ENCODE peak calls at places on chromosomes 2 and 18, in eight cellular contexts. One of them, this sample, is unnamed.
A peak's percentile ranks its signal among the peaks of the same experiment; 100 is the strongest.

GRCh38 chr2:898319-898718 is 52.3 kb upstream of the SNTG2 start:
- DNase-seq in IMR-90: no peak
- DNase-seq in upper lobe of left lung: no peak
- DNase-seq in A549: no peak
- DNase-seq in GM23338: peak; percentile 87
- DNase-seq in endothelial cell of umbilical vein: no peak
- DNase-seq in fibroblast of lung: no peak
- DNase-seq in heart right ventricle: no peak
- DNase-seq in this sample: no peak

GRCh38 chr2:239674101-239674980 is 273.5 kb upstream of the HDAC4 start:
- DNase-seq in upper lobe of left lung: peak; percentile 50
- DNase-seq in fibroblast of lung: no peak
- DNase-seq in heart right ventricle: no peak
- DNase-seq in GM23338: no peak
- DNase-seq in IMR-90: no peak
- DNase-seq in A549: no peak
- DNase-seq in endothelial cell of umbilical vein: no peak
- DNase-seq in this sample: no peak

GRCh38 chr2:230410861-230411464 is 5.0 kb upstream of the SP100 start:
- DNase-seq in A549: no peak
- DNase-seq in fibroblast of lung: no peak
- DNase-seq in GM23338: peak; percentile 2
- DNase-seq in IMR-90: no peak
- DNase-seq in heart right ventricle: no peak
- DNase-seq in upper lobe of left lung: no peak
- DNase-seq in endothelial cell of umbilical vein: no peak
- DNase-seq in this sample: no peak

GRCh38 chr2:224175538-224175937 is 136.5 kb upstream of the SERPINE2 start:
- DNase-seq in GM23338: no peak
- DNase-seq in endothelial cell of umbilical vein: no peak
- DNase-seq in upper lobe of left lung: peak; percentile 10
- DNase-seq in A549: no peak
- DNase-seq in fibroblast of lung: no peak
- DNase-seq in heart right ventricle: no peak
- DNase-seq in IMR-90: no peak
- DNase-seq in this sample: no peak

GRCh38 chr2:3601561-3602271 is 6.8 kb downstream of the COLEC11 start:
- DNase-seq in IMR-90: no peak
- DNase-seq in fibroblast of lung: no peak
- DNase-seq in GM23338: no peak
- DNase-seq in upper lobe of left lung: no peak
- DNase-seq in A549: no peak
- DNase-seq in heart right ventricle: no peak
- DNase-seq in endothelial cell of umbilical vein: no peak
- DNase-seq in this sample: no peak

GRCh38 chr2:203718087-203718486 is 11.6 kb downstream of the CD28 start:
- DNase-seq in endothelial cell of umbilical vein: peak; percentile 86
- DNase-seq in heart right ventricle: peak; percentile 18
- DNase-seq in upper lobe of left lung: no peak
- DNase-seq in fibroblast of lung: peak; percentile 13
- DNase-seq in A549: no peak
- DNase-seq in GM23338: no peak
- DNase-seq in IMR-90: peak; percentile 2
- DNase-seq in this sample: peak; percentile 53

GRCh38 chr2:71880846-71881610 is 266.6 kb downstream of the CYP26B1 start:
- DNase-seq in IMR-90: peak; percentile 72
- DNase-seq in fibroblast of lung: peak; percentile 82
- DNase-seq in upper lobe of left lung: no peak
- DNase-seq in A549: peak; percentile 25
- DNase-seq in heart right ventricle: no peak
- DNase-seq in GM23338: no peak
- DNase-seq in endothelial cell of umbilical vein: peak; percentile 70
- DNase-seq in this sample: no peak

GRCh38 chr2:1754461-1755170 is 10.3 kb upstream of the PXDN start:
- DNase-seq in fibroblast of lung: no peak
- DNase-seq in endothelial cell of umbilical vein: no peak
- DNase-seq in IMR-90: no peak
- DNase-seq in heart right ventricle: no peak
- DNase-seq in GM23338: no peak
- DNase-seq in A549: no peak
- DNase-seq in upper lobe of left lung: no peak
- DNase-seq in this sample: no peak

GRCh38 chr2:54524236-54524991 is 68.3 kb downstream of the SPTBN1 start:
- DNase-seq in heart right ventricle: no peak
- DNase-seq in GM23338: peak; percentile 39
- DNase-seq in endothelial cell of umbilical vein: peak; percentile 61
- DNase-seq in fibroblast of lung: peak; percentile 94
- DNase-seq in upper lobe of left lung: no peak
- DNase-seq in A549: no peak
- DNase-seq in IMR-90: peak; percentile 83
- DNase-seq in this sample: peak; percentile 46

GRCh38 chr2:219475697-219476604 is 22.7 kb upstream of the GMPPA start:
- DNase-seq in heart right ventricle: peak; percentile 66
- DNase-seq in IMR-90: peak; percentile 45
- DNase-seq in GM23338: peak; percentile 90
- DNase-seq in endothelial cell of umbilical vein: peak; percentile 45
- DNase-seq in A549: peak; percentile 74
- DNase-seq in upper lobe of left lung: peak; percentile 88
- DNase-seq in fibroblast of lung: peak; percentile 65
- DNase-seq in this sample: peak; percentile 72

GRCh38 chr2:55231546-55232083 is 478 bp downstream of the CLHC1 start:
- DNase-seq in fibroblast of lung: peak; percentile 49
- DNase-seq in IMR-90: peak; percentile 10
- DNase-seq in heart right ventricle: no peak
- DNase-seq in upper lobe of left lung: no peak
- DNase-seq in A549: peak; percentile 55
- DNase-seq in GM23338: peak; percentile 32
- DNase-seq in endothelial cell of umbilical vein: no peak
- DNase-seq in this sample: peak; percentile 39

GRCh38 chr2:138779451-138780440 is at the start of gene NXPH2:
- DNase-seq in A549: no peak
- DNase-seq in IMR-90: no peak
- DNase-seq in heart right ventricle: no peak
- DNase-seq in upper lobe of left lung: peak; percentile 82
- DNase-seq in endothelial cell of umbilical vein: no peak
- DNase-seq in GM23338: peak; percentile 63
- DNase-seq in fibroblast of lung: peak; percentile 21
- DNase-seq in this sample: peak; percentile 61

GRCh38 chr18:2787225-2787624 is 59.6 kb upstream of the EMILIN2 start:
- DNase-seq in heart right ventricle: no peak
- DNase-seq in fibroblast of lung: no peak
- DNase-seq in IMR-90: no peak
- DNase-seq in A549: no peak
- DNase-seq in upper lobe of left lung: no peak
- DNase-seq in GM23338: no peak
- DNase-seq in endothelial cell of umbilical vein: no peak
- DNase-seq in this sample: no peak

GRCh38 chr2:241808051-241808450 is 942 bp upstream of the NEU4 start:
- DNase-seq in upper lobe of left lung: no peak
- DNase-seq in GM23338: peak; percentile 52
- DNase-seq in heart right ventricle: no peak
- DNase-seq in A549: no peak
- DNase-seq in IMR-90: no peak
- DNase-seq in endothelial cell of umbilical vein: no peak
- DNase-seq in fibroblast of lung: no peak
- DNase-seq in this sample: no peak

GRCh38 chr2:215750763-215751162 is 262.6 kb downstream of the MREG start:
- DNase-seq in heart right ventricle: no peak
- DNase-seq in fibroblast of lung: peak; percentile 40
- DNase-seq in A549: no peak
- DNase-seq in GM23338: no peak
- DNase-seq in upper lobe of left lung: no peak
- DNase-seq in IMR-90: no peak
- DNase-seq in endothelial cell of umbilical vein: no peak
- DNase-seq in this sample: no peak

GRCh38 chr2:120914839-120915521 is 179.3 kb downstream of the GLI2 start:
- DNase-seq in A549: peak; percentile 51
- DNase-seq in upper lobe of left lung: peak; percentile 94
- DNase-seq in fibroblast of lung: peak; percentile 95
- DNase-seq in heart right ventricle: peak; percentile 84
- DNase-seq in IMR-90: peak; percentile 94
- DNase-seq in endothelial cell of umbilical vein: peak; percentile 92
- DNase-seq in GM23338: no peak
- DNase-seq in this sample: peak; percentile 81

GRCh38 chr2:220506466-220506865 is 879.0 kb downstream of the SLC4A3 start:
- DNase-seq in A549: no peak
- DNase-seq in endothelial cell of umbilical vein: no peak
- DNase-seq in IMR-90: no peak
- DNase-seq in GM23338: no peak
- DNase-seq in upper lobe of left lung: no peak
- DNase-seq in heart right ventricle: no peak
- DNase-seq in fibroblast of lung: no peak
- DNase-seq in this sample: no peak

GRCh38 chr2:112243233-112243632 is 11.6 kb downstream of the ZC3H8 start:
- DNase-seq in upper lobe of left lung: no peak
- DNase-seq in heart right ventricle: no peak
- DNase-seq in endothelial cell of umbilical vein: no peak
- DNase-seq in GM23338: no peak
- DNase-seq in A549: no peak
- DNase-seq in IMR-90: no peak
- DNase-seq in fibroblast of lung: no peak
- DNase-seq in this sample: no peak

DNA sequence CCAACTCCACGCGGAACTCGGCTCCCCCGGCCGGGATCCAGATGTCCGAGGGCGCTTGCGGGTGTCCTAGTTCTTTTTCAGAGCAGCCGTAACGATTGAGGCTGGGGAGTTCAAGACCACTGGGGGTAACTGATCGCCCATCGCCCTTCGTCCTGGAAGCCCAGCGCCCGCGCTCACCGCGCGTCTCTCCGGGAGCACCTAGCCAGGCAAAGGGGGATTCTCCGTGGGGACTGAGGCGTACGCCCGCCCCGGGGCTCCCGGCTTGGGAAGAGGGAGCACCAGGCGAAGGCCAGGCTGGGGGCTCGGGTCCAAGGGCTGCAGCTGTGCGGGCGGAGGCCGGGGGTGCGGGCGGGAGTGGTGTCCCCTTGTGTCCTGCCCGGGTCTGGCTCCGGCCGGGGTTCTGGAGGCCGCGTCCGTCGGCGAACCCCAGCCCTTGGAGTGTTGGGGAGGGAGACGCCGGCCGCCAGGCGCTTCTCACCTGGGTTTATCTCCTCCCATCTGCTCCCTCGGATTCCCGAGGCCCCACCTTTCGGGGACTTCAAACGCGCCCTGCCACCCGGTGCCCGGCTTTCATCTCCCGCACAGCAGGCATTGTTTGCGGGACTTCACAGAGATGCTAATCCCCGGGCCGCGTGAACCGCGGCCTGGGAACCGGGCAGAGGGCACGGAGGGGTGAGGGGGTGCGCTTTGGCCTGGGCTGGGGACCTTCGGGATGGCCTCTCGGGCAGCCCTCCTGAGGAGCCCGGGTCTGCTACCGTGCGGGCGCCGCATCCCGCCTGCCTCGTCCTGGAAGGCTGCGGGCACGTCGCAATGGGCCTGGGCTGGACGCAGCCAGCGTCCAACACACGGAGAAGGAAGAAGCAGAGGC is 4.9 kb upstream of the GBX2 start:
- DNase-seq in upper lobe of left lung: peak; percentile 82
- DNase-seq in IMR-90: no peak
- DNase-seq in GM23338: peak; percentile 67
- DNase-seq in endothelial cell of umbilical vein: no peak
- DNase-seq in heart right ventricle: no peak
- DNase-seq in A549: no peak
- DNase-seq in fibroblast of lung: no peak
- DNase-seq in this sample: no peak
- H3K4me1 ChIP-seq in upper lobe of left lung: peaks cover 30% of the 10 kb centered on the region
- H3K4me1 ChIP-seq in IMR-90: no peaks in the 10 kb centered on the region
- H3K4me1 ChIP-seq in GM23338: peaks cover 70% of the 10 kb centered on the region
- H3K4me1 ChIP-seq in endothelial cell of umbilical vein: peaks cover 27% of the 10 kb centered on the region
- H3K4me1 ChIP-seq in heart right ventricle: peaks cover 45% of the 10 kb centered on the region
- H3K4me1 ChIP-seq in A549: peaks cover 7% of the 10 kb centered on the region
- H3K4me1 ChIP-seq in fibroblast of lung: no peaks in the 10 kb centered on the region
- H3K4me1 ChIP-seq in this sample: no peaks in the 10 kb centered on the region

DNA sequence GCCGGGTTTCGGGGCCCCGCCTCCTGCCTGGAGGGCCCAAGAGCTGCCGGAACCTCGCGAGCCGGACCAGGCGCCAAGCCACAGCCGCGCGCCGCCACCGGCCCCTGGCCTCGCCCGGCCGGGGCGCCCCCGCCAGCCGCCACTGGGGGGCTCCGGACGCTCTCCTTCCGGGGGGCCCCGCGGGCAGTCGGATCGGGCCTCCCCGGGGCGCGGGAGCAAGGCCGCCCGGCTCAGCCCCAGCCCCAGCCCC is 17.4 kb upstream of the HAAO start:
- DNase-seq in fibroblast of lung: peak; percentile 79
- DNase-seq in IMR-90: peak; percentile 77
- DNase-seq in heart right ventricle: peak; percentile 85
- DNase-seq in upper lobe of left lung: peak; percentile 97
- DNase-seq in GM23338: peak; percentile 90
- DNase-seq in endothelial cell of umbilical vein: no peak
- DNase-seq in A549: peak; percentile 80
- DNase-seq in this sample: peak; percentile 93
- TF ChIP-seq CTCF in fibroblast of lung: no peak
- TF ChIP-seq CTCF in IMR-90: peak; percentile 44
- TF ChIP-seq CTCF in heart right ventricle: no peak
- TF ChIP-seq CTCF in upper lobe of left lung: peak; percentile 67
- TF ChIP-seq CTCF in GM23338: no peak
- TF ChIP-seq CTCF in endothelial cell of umbilical vein: peak; percentile 17
- TF ChIP-seq CTCF in A549: peak; percentile 44
- TF ChIP-seq CTCF in this sample: no peak

DNA sequence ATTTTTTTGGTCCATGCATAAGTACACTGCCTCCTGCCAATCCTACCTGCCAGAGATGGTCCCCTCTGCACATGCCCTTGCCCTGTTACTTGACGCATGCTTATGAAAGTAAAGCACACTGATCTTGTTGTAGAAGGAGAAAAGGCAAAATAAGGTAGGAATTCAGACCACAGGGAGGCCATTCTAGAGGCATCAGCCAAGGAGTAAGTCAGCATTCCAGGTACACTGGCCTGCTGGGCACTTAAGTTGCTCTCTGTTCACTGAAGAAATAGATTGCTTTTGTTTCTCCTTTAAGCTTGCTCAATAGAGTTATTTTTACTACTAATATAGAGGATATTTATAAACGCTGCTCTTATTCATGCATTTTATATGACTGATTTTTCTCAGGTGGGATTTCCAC is 604.4 kb downstream of the TDRD15 start:
- DNase-seq in fibroblast of lung: no peak
- DNase-seq in IMR-90: no peak
- DNase-seq in heart right ventricle: no peak
- DNase-seq in upper lobe of left lung: no peak
- DNase-seq in GM23338: no peak
- DNase-seq in A549: no peak
- DNase-seq in endothelial cell of umbilical vein: no peak
- DNase-seq in this sample: no peak
- H3K4me1 ChIP-seq in fibroblast of lung: no peaks in the 10 kb centered on the region
- H3K4me1 ChIP-seq in IMR-90: no peaks in the 10 kb centered on the region
- H3K4me1 ChIP-seq in heart right ventricle: no peaks in the 10 kb centered on the region
- H3K4me1 ChIP-seq in upper lobe of left lung: no peaks in the 10 kb centered on the region
- H3K4me1 ChIP-seq in GM23338: no peaks in the 10 kb centered on the region
- H3K4me1 ChIP-seq in A549: no peaks in the 10 kb centered on the region
- H3K4me1 ChIP-seq in endothelial cell of umbilical vein: no peaks in the 10 kb centered on the region
- H3K4me1 ChIP-seq in this sample: peaks cover 4% of the 10 kb centered on the region

DNA sequence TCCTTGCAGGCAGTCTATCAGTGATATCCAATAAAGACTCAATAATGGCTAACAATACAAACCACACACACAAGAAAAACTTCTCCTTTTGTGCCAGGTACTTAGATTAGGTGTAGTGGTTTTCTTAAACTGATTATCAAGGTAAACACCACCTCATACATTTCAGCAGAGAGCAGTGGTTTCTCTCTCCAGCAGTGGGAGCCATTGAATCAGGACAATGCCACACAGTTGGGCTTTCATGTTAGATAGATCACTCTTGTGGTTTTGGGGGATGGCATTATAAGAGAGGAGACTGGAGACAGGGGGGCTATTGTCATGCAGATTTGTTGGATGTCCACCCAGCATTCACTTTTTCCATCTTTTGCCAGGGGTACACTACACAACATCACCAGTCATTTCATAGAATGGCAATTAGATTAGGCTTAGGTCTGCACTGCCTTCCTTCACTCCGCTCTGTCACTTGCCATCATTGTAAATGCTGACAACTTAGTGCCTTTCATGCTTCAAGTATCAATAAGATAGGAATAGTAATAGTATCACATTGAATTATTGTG is 13.6 kb upstream of the IRS1 start:
- DNase-seq in GM23338: peak; percentile 67
- DNase-seq in endothelial cell of umbilical vein: no peak
- DNase-seq in upper lobe of left lung: no peak
- DNase-seq in fibroblast of lung: no peak
- DNase-seq in A549: no peak
- DNase-seq in IMR-90: no peak
- DNase-seq in heart right ventricle: no peak
- DNase-seq in this sample: no peak
- TF ChIP-seq CTCF in GM23338: peak; percentile 92
- TF ChIP-seq CTCF in endothelial cell of umbilical vein: no peak
- TF ChIP-seq CTCF in upper lobe of left lung: no peak
- TF ChIP-seq CTCF in fibroblast of lung: peak; percentile 55
- TF ChIP-seq CTCF in A549: peak; percentile 32
- TF ChIP-seq CTCF in IMR-90: peak; percentile 49
- TF ChIP-seq CTCF in heart right ventricle: no peak
- TF ChIP-seq CTCF in this sample: peak; percentile 45